ENCODE peak calls at places on chromosomes 6 and 20, in four cellular contexts. X is Jurkat, Clone E6-1; R is heart left ventricle; T is dermis microvascular lymphatic vessel endothelial cell. L is an unnamed sample.

GRCh38 chr6:79506251-79506650 is 31.0 kb downstream of the LCA5 start:
- DNase-seq in X (no peak), R (no peak), T (no peak), L (no peak)

GRCh38 chr20:32040142-32040953 is 11.7 kb upstream of the HCK start:
- DNase-seq in X (no peak), R (peak), T (no peak), L (no peak)

GRCh38 chr20:60482609-60483008 is 524.4 kb downstream of the CDH26 start:
- DNase-seq in X (no peak), R (no peak), T (no peak), L (no peak)

GRCh38 chr20:32481311-32482103 is 103.6 kb downstream of the NOL4L start:
- DNase-seq in X (no peak), R (peak), T (no peak), L (no peak)

GRCh38 chr6:101429291-101429690 is 35.8 kb downstream of the GRIK2 start:
- DNase-seq in X (no peak), R (no peak), T (no peak), L (no peak)

GRCh38 chr6:113457156-113457555 is 400.0 kb upstream of the MARCKS start:
- DNase-seq in X (no peak), R (no peak), T (no peak), L (no peak)

GRCh38 chr20:43838703-43839060 is 76.0 kb upstream of the TOX2 start:
- DNase-seq in X (no peak), R (no peak), T (no peak), L (no peak)

GRCh38 chr20:1389703-1390385 is 3.0 kb downstream of the FKBP1A start:
- DNase-seq in X (no peak), R (no peak), T (no peak), L (no peak)

GRCh38 chr6:112372213-112372806 is 25.2 kb downstream of the RFPL4B start:
- DNase-seq in X (peak), R (no peak), T (peak), L (no peak)

GRCh38 chr6:6125495-6125894 is 118.8 kb upstream of the NRN1 start:
- DNase-seq in X (no peak), R (no peak), T (no peak), L (no peak)

GRCh38 chr20:17570347-17571152 is 675 bp downstream of the DSTN start:
- DNase-seq in X (no peak), R (peak), T (no peak), L (peak)

GRCh38 chr6:73680289-73680688 is 15.7 kb upstream of the CD109 start:
- DNase-seq in X (no peak), R (no peak), T (no peak), L (no peak)

GRCh38 chr6:166487148-166487547 is 99.3 kb downstream of the RAMACL start:
- DNase-seq in X (no peak), R (no peak), T (no peak), L (no peak)

GRCh38 chr20:41693136-41693979 is 75.2 kb upstream of the CHD6 start:
- DNase-seq in X (peak), R (peak), T (peak), L (peak)

GRCh38 chr6:116108836-116109235 is 8.2 kb downstream of the NT5DC1 start:
- DNase-seq in X (no peak), R (no peak), T (no peak), L (no peak)

GRCh38 chr6:124298682-124299081 is 495.0 kb downstream of the NKAIN2 start:
- DNase-seq in X (no peak), R (no peak), T (no peak), L (no peak)

GRCh38 chr6:52815167-52816092 is 11.8 kb upstream of the GSTA1 start:
- DNase-seq in X (peak), R (no peak), T (peak), L (peak)

GRCh38 chr20:37627060-37627766 is 66.6 kb upstream of the CTNNBL1 start:
- DNase-seq in X (peak), R (peak), T (peak), L (peak)

GRCh38 chr6:94089915-94090314 is 670.6 kb upstream of the EPHA7 start:
- DNase-seq in X (no peak), R (no peak), T (no peak), L (no peak)

GRCh38 chr6:5712349-5713215 is 294.1 kb downstream of the NRN1 start:
- DNase-seq in X (no peak), R (no peak), T (no peak), L (no peak)

GRCh38 chr20:62378215-62378614 is 8.7 kb upstream of the RPS21 start:
- DNase-seq in X (no peak), R (no peak), T (no peak), L (no peak)

GRCh38 chr20:64192406-64192805 is 28.2 kb downstream of the MYT1 start:
- DNase-seq in X (no peak), R (no peak), T (no peak), L (no peak)

GRCh38 chr20:34111057-34111711 is 859 bp downstream of the EIF2S2 start:
- DNase-seq in X (no peak), R (no peak), T (peak), L (peak)